ENCODE peak calls at places on chromosomes 5 and 9, in five cellular contexts. One of them, this sample, is unnamed.
A peak's percentile ranks its signal among the peaks of the same experiment; 100 is the strongest.

GRCh38 chr9:75200892-75201470 is 112.7 kb downstream of the OSTF1 start:
- DNase-seq in ascending aorta: no peak
- DNase-seq in kidney: no peak
- DNase-seq in left colon: no peak
- DNase-seq in type B pancreatic cell: no peak
- DNase-seq in this sample: no peak

GRCh38 chr5:145246961-145247744 is 588.0 kb downstream of the PRELID2 start:
- DNase-seq in left colon: no peak
- DNase-seq in ascending aorta: no peak
- DNase-seq in kidney: no peak
- DNase-seq in type B pancreatic cell: no peak
- DNase-seq in this sample: no peak

GRCh38 chr5:146745937-146746577 is 132.5 kb downstream of the PPP2R2B start:
- DNase-seq in ascending aorta: no peak
- DNase-seq in kidney: no peak
- DNase-seq in type B pancreatic cell: no peak
- DNase-seq in left colon: no peak
- DNase-seq in this sample: no peak

GRCh38 chr5:18497089-18497488 is 862.8 kb downstream of the TAF11L14 start:
- DNase-seq in kidney: no peak
- DNase-seq in left colon: no peak
- DNase-seq in type B pancreatic cell: no peak
- DNase-seq in ascending aorta: no peak
- DNase-seq in this sample: no peak

GRCh38 chr5:91390268-91390667 is 7.2 kb upstream of the ARRDC3 start:
- DNase-seq in ascending aorta: no peak
- DNase-seq in kidney: no peak
- DNase-seq in type B pancreatic cell: no peak
- DNase-seq in left colon: no peak
- DNase-seq in this sample: no peak

GRCh38 chr5:24363789-24364534 is 280.8 kb downstream of the CDH10 start:
- DNase-seq in ascending aorta: no peak
- DNase-seq in type B pancreatic cell: no peak
- DNase-seq in kidney: no peak
- DNase-seq in left colon: no peak
- DNase-seq in this sample: no peak

GRCh38 chr5:133487093-133487492 is 125.2 kb downstream of the FSTL4 start:
- DNase-seq in left colon: no peak
- DNase-seq in ascending aorta: no peak
- DNase-seq in type B pancreatic cell: no peak
- DNase-seq in kidney: no peak
- DNase-seq in this sample: no peak

GRCh38 chr5:167899490-167899889 is 392.0 kb upstream of the WWC1 start:
- DNase-seq in ascending aorta: no peak
- DNase-seq in left colon: no peak
- DNase-seq in type B pancreatic cell: no peak
- DNase-seq in kidney: no peak
- DNase-seq in this sample: no peak

GRCh38 chr5:38329132-38329715 is 70.9 kb downstream of the EGFLAM start:
- DNase-seq in ascending aorta: no peak
- DNase-seq in kidney: no peak
- DNase-seq in left colon: no peak
- DNase-seq in type B pancreatic cell: no peak
- DNase-seq in this sample: no peak

GRCh38 chr5:142720561-142721275 is 34.8 kb upstream of the FGF1 start:
- DNase-seq in left colon: peak; percentile 70
- DNase-seq in ascending aorta: no peak
- DNase-seq in kidney: no peak
- DNase-seq in type B pancreatic cell: peak; percentile 6
- DNase-seq in this sample: no peak

GRCh38 chr5:149674686-149675085 is 55.4 kb upstream of the PPARGC1B start:
- DNase-seq in type B pancreatic cell: no peak
- DNase-seq in left colon: no peak
- DNase-seq in ascending aorta: no peak
- DNase-seq in kidney: no peak
- DNase-seq in this sample: no peak

GRCh38 chr9:122397749-122398148 is 26.9 kb downstream of the PTGS1 start:
- DNase-seq in left colon: no peak
- DNase-seq in type B pancreatic cell: no peak
- DNase-seq in ascending aorta: no peak
- DNase-seq in kidney: no peak
- DNase-seq in this sample: no peak

GRCh38 chr5:179269781-179270543 is 75.3 kb downstream of the ADAMTS2 start:
- DNase-seq in left colon: no peak
- DNase-seq in type B pancreatic cell: peak; percentile 58
- DNase-seq in kidney: peak; percentile 29
- DNase-seq in ascending aorta: no peak
- DNase-seq in this sample: peak; percentile 56

GRCh38 chr5:108818613-108819272 is 71.0 kb downstream of the FER start:
- DNase-seq in type B pancreatic cell: no peak
- DNase-seq in kidney: no peak
- DNase-seq in left colon: no peak
- DNase-seq in ascending aorta: no peak
- DNase-seq in this sample: no peak

GRCh38 chr5:56060276-56061110 is 65.7 kb upstream of the IL6ST start:
- DNase-seq in left colon: no peak
- DNase-seq in type B pancreatic cell: no peak
- DNase-seq in kidney: no peak
- DNase-seq in ascending aorta: no peak
- DNase-seq in this sample: no peak

GRCh38 chr5:110104728-110105127 is 415.0 kb downstream of the MAN2A1 start:
- DNase-seq in left colon: no peak
- DNase-seq in kidney: no peak
- DNase-seq in type B pancreatic cell: no peak
- DNase-seq in ascending aorta: no peak
- DNase-seq in this sample: no peak

GRCh38 chr5:180173875-180174586 is 35.0 kb downstream of the RASGEF1C start:
- DNase-seq in kidney: no peak
- DNase-seq in left colon: no peak
- DNase-seq in ascending aorta: no peak
- DNase-seq in type B pancreatic cell: no peak
- DNase-seq in this sample: peak; percentile 34

GRCh38 chr9:128078504-128079434 is 10.7 kb downstream of the SLC25A25 start:
- DNase-seq in left colon: no peak
- DNase-seq in ascending aorta: no peak
- DNase-seq in type B pancreatic cell: no peak
- DNase-seq in kidney: no peak
- DNase-seq in this sample: no peak

GRCh38 chr5:69276422-69277174 is 41.9 kb downstream of the CDK7 start:
- DNase-seq in left colon: no peak
- DNase-seq in type B pancreatic cell: no peak
- DNase-seq in ascending aorta: no peak
- DNase-seq in kidney: no peak
- DNase-seq in this sample: no peak

GRCh38 chr5:167937628-167938000 is 353.8 kb upstream of the WWC1 start:
- DNase-seq in left colon: no peak
- DNase-seq in type B pancreatic cell: no peak
- DNase-seq in kidney: no peak
- DNase-seq in ascending aorta: no peak
- DNase-seq in this sample: no peak

GRCh38 chr5:101783241-101784095 is 512.6 kb downstream of the SLCO4C1 start:
- DNase-seq in left colon: no peak
- DNase-seq in kidney: no peak
- DNase-seq in ascending aorta: no peak
- DNase-seq in type B pancreatic cell: no peak
- DNase-seq in this sample: no peak

GRCh38 chr5:133884525-133885311 is 83.7 kb downstream of the C5orf15 start:
- DNase-seq in kidney: peak; percentile 65
- DNase-seq in ascending aorta: no peak
- DNase-seq in left colon: no peak
- DNase-seq in type B pancreatic cell: no peak
- DNase-seq in this sample: peak; percentile 45

GRCh38 chr5:88190106-88190834 is 78.4 kb downstream of the TMEM161B start:
- DNase-seq in kidney: no peak
- DNase-seq in ascending aorta: no peak
- DNase-seq in left colon: no peak
- DNase-seq in type B pancreatic cell: no peak
- DNase-seq in this sample: no peak

GRCh38 chr5:33997331-33997983 is 10.4 kb downstream of the AMACR start:
- DNase-seq in type B pancreatic cell: no peak
- DNase-seq in left colon: peak; percentile 49
- DNase-seq in ascending aorta: peak; percentile 24
- DNase-seq in kidney: peak; percentile 78
- DNase-seq in this sample: no peak

GRCh38 chr5:80975065-80975464 is 14.9 kb downstream of the RASGRF2 start:
- DNase-seq in ascending aorta: no peak
- DNase-seq in type B pancreatic cell: no peak
- DNase-seq in kidney: no peak
- DNase-seq in left colon: no peak
- DNase-seq in this sample: no peak

GRCh38 chr5:112529525-112529924 is 110.4 kb upstream of the EPB41L4A start:
- DNase-seq in type B pancreatic cell: no peak
- DNase-seq in left colon: no peak
- DNase-seq in ascending aorta: no peak
- DNase-seq in kidney: no peak
- DNase-seq in this sample: no peak

GRCh38 chr5:5139358-5140050 is 626 bp upstream of the ADAMTS16 start:
- DNase-seq in ascending aorta: no peak
- DNase-seq in left colon: no peak
- DNase-seq in type B pancreatic cell: no peak
- DNase-seq in kidney: no peak
- DNase-seq in this sample: no peak

GRCh38 chr5:124908603-124909451 is 162.4 kb upstream of the ZNF608 start:
- DNase-seq in left colon: peak; percentile 28
- DNase-seq in type B pancreatic cell: no peak
- DNase-seq in kidney: no peak
- DNase-seq in ascending aorta: no peak
- DNase-seq in this sample: no peak

GRCh38 chr5:108259306-108259705 is 122.6 kb downstream of the FBXL17 start:
- DNase-seq in left colon: no peak
- DNase-seq in kidney: no peak
- DNase-seq in ascending aorta: no peak
- DNase-seq in type B pancreatic cell: no peak
- DNase-seq in this sample: no peak

GRCh38 chr9:5111696-5112095 is 73.7 kb downstream of the INSL6 start:
- DNase-seq in type B pancreatic cell: no peak
- DNase-seq in kidney: peak; percentile 74
- DNase-seq in left colon: no peak
- DNase-seq in ascending aorta: no peak
- DNase-seq in this sample: peak; percentile 60

GRCh38 chr5:124332273-124332672 is 414.2 kb downstream of the ZNF608 start:
- DNase-seq in type B pancreatic cell: no peak
- DNase-seq in ascending aorta: no peak
- DNase-seq in kidney: no peak
- DNase-seq in left colon: no peak
- DNase-seq in this sample: no peak

GRCh38 chr9:20592673-20593072 is 29.6 kb downstream of the MLLT3 start:
- DNase-seq in type B pancreatic cell: no peak
- DNase-seq in left colon: no peak
- DNase-seq in kidney: no peak
- DNase-seq in ascending aorta: no peak
- DNase-seq in this sample: no peak

GRCh38 chr5:21701317-21701716 is 1151.8 kb downstream of the CDH12 start:
- DNase-seq in left colon: no peak
- DNase-seq in type B pancreatic cell: no peak
- DNase-seq in ascending aorta: no peak
- DNase-seq in kidney: no peak
- DNase-seq in this sample: no peak

GRCh38 chr5:170265527-170265926 is 32.0 kb downstream of the LCP2 start:
- DNase-seq in kidney: no peak
- DNase-seq in left colon: no peak
- DNase-seq in type B pancreatic cell: no peak
- DNase-seq in ascending aorta: no peak
- DNase-seq in this sample: no peak

GRCh38 chr9:98726735-98727134 is 18.0 kb upstream of the GABBR2 start:
- DNase-seq in left colon: no peak
- DNase-seq in ascending aorta: no peak
- DNase-seq in type B pancreatic cell: no peak
- DNase-seq in kidney: no peak
- DNase-seq in this sample: no peak

GRCh38 chr9:112503170-112503569 is 16.5 kb downstream of the KIAA1958 start:
- DNase-seq in kidney: no peak
- DNase-seq in ascending aorta: no peak
- DNase-seq in type B pancreatic cell: no peak
- DNase-seq in left colon: no peak
- DNase-seq in this sample: no peak

GRCh38 chr5:73380710-73381586 is 67.6 kb downstream of the FOXD1 start:
- DNase-seq in kidney: peak; percentile 70
- DNase-seq in ascending aorta: no peak
- DNase-seq in type B pancreatic cell: no peak
- DNase-seq in left colon: no peak
- DNase-seq in this sample: no peak

GRCh38 chr9:130597228-130597627 is 17.9 kb downstream of the FUBP3 start:
- DNase-seq in left colon: no peak
- DNase-seq in type B pancreatic cell: no peak
- DNase-seq in kidney: no peak
- DNase-seq in ascending aorta: no peak
- DNase-seq in this sample: no peak